ENCODE peak calls at places on chromosomes 6 and 20, in six cellular contexts. P is endothelial cell, H is HFFc6, E is HEK293T, R is breast epithelium, C is IMR-90. N is an unnamed sample.

GRCh38 chr6:72132425-72132824 is 246.1 kb downstream of the RIMS1 start:
- DNase-seq in C (no peak), E (no peak), R (no peak), P (no peak), H (peak), N (no peak)

GRCh38 chr6:120511712-120512111 is 822.6 kb downstream of the TBC1D32 start:
- DNase-seq in C (no peak), P (no peak), H (no peak), R (no peak), E (no peak), N (no peak)

GRCh38 chr6:34230653-34231351 is 5.9 kb upstream of the HMGA1 start:
- DNase-seq in E (no peak), H (no peak), C (no peak), R (no peak), P (no peak), N (no peak)

GRCh38 chr6:26204332-26205160 is 117.3 kb downstream of the HFE start:
- DNase-seq in R (peak), C (peak), H (peak), E (peak), P (peak), N (peak)

GRCh38 chr6:44086931-44087574 is 40.2 kb downstream of the MRPL14 start:
- DNase-seq in E (no peak), C (no peak), R (no peak), H (no peak), P (no peak), N (no peak)

GRCh38 chr20:20710847-20711315 is 1.6 kb downstream of the RALGAPA2 start:
- DNase-seq in P (no peak), E (no peak), C (no peak), R (peak), H (no peak), N (no peak)

GRCh38 chr6:16236009-16236501 is 2.3 kb upstream of the GMPR start:
- DNase-seq in H (peak), P (no peak), E (no peak), C (no peak), R (no peak), N (no peak)

GRCh38 chr20:29740951-29741593 is 1516.4 kb upstream of the DEFB115 start:
- DNase-seq in E (no peak), C (no peak), R (no peak), P (no peak), H (no peak), N (no peak)

GRCh38 chr20:20525756-20526155 is 157.9 kb downstream of the INSM1 start:
- DNase-seq in C (no peak), H (no peak), E (no peak), P (no peak), R (no peak), N (no peak)

GRCh38 chr20:3010985-3011723 is 32.3 kb upstream of the GNRH2 start:
- DNase-seq in E (no peak), H (peak), P (no peak), R (no peak), C (peak), N (no peak)

GRCh38 chr6:43954311-43955131 is 172.7 kb downstream of the MRPL14 start:
- DNase-seq in H (no peak), C (no peak), P (no peak), E (no peak), R (no peak), N (no peak)

N was measured in ascending aorta.